ENCODE peak calls at places on chromosome 16, in seven cellular contexts. One of them, this sample, is unnamed.

GRCh38 chr16:67215690-67216089 is 11.2 kb upstream of the TMEM208 start:
- DNase-seq in CD8-positive, alpha-beta memory T cell: no peak
- DNase-seq in non-pigmented ciliary epithelial cell: no peak
- DNase-seq in breast epithelium: no peak
- DNase-seq in endothelial cell: no peak
- DNase-seq in mucosa of gallbladder: no peak
- DNase-seq in HTR-8/SVneo: no peak
- DNase-seq in this sample: no peak

GRCh38 chr16:75351183-75351582 is 82.1 kb downstream of the CFDP1 start:
- DNase-seq in CD8-positive, alpha-beta memory T cell: no peak
- DNase-seq in non-pigmented ciliary epithelial cell: peak; percentile 65
- DNase-seq in breast epithelium: no peak
- DNase-seq in endothelial cell: no peak
- DNase-seq in mucosa of gallbladder: no peak
- DNase-seq in HTR-8/SVneo: peak; percentile 80
- DNase-seq in this sample: peak; percentile 55

GRCh38 chr16:17416461-17417221 is 54.1 kb downstream of the XYLT1 start:
- DNase-seq in CD8-positive, alpha-beta memory T cell: peak; percentile 12
- DNase-seq in non-pigmented ciliary epithelial cell: no peak
- DNase-seq in breast epithelium: no peak
- DNase-seq in endothelial cell: no peak
- DNase-seq in mucosa of gallbladder: peak; percentile 31
- DNase-seq in HTR-8/SVneo: no peak
- DNase-seq in this sample: peak; percentile 31

GRCh38 chr16:1188781-1189189 is 35.9 kb downstream of the CACNA1H start:
- DNase-seq in CD8-positive, alpha-beta memory T cell: peak; percentile 35
- DNase-seq in non-pigmented ciliary epithelial cell: no peak
- DNase-seq in breast epithelium: peak; percentile 20
- DNase-seq in endothelial cell: peak; percentile 79
- DNase-seq in mucosa of gallbladder: no peak
- DNase-seq in HTR-8/SVneo: no peak
- DNase-seq in this sample: no peak

GRCh38 chr16:23640669-23640958 is 496 bp downstream of the PALB2 start:
- DNase-seq in CD8-positive, alpha-beta memory T cell: no peak
- DNase-seq in non-pigmented ciliary epithelial cell: no peak
- DNase-seq in breast epithelium: no peak
- DNase-seq in endothelial cell: no peak
- DNase-seq in mucosa of gallbladder: no peak
- DNase-seq in HTR-8/SVneo: peak; percentile 4
- DNase-seq in this sample: no peak

GRCh38 chr16:25855063-25855462 is 163.3 kb downstream of the HS3ST4 start:
- DNase-seq in CD8-positive, alpha-beta memory T cell: no peak
- DNase-seq in non-pigmented ciliary epithelial cell: no peak
- DNase-seq in breast epithelium: no peak
- DNase-seq in endothelial cell: no peak
- DNase-seq in mucosa of gallbladder: no peak
- DNase-seq in HTR-8/SVneo: no peak
- DNase-seq in this sample: no peak

GRCh38 chr16:84446086-84446485 is 58.4 kb downstream of the MEAK7 start:
- DNase-seq in CD8-positive, alpha-beta memory T cell: no peak
- DNase-seq in non-pigmented ciliary epithelial cell: no peak
- DNase-seq in breast epithelium: no peak
- DNase-seq in endothelial cell: no peak
- DNase-seq in mucosa of gallbladder: no peak
- DNase-seq in HTR-8/SVneo: no peak
- DNase-seq in this sample: no peak

GRCh38 chr16:86368261-86368660 is 142.1 kb upstream of the FOXF1 start:
- DNase-seq in CD8-positive, alpha-beta memory T cell: no peak
- DNase-seq in non-pigmented ciliary epithelial cell: no peak
- DNase-seq in breast epithelium: no peak
- DNase-seq in endothelial cell: no peak
- DNase-seq in mucosa of gallbladder: no peak
- DNase-seq in HTR-8/SVneo: no peak
- DNase-seq in this sample: no peak

GRCh38 chr16:1313721-1314120 is 4.3 kb downstream of the UBE2I start:
- DNase-seq in CD8-positive, alpha-beta memory T cell: no peak
- DNase-seq in non-pigmented ciliary epithelial cell: no peak
- DNase-seq in breast epithelium: no peak
- DNase-seq in endothelial cell: no peak
- DNase-seq in mucosa of gallbladder: no peak
- DNase-seq in HTR-8/SVneo: no peak
- DNase-seq in this sample: no peak

GRCh38 chr16:81116285-81116684 is 20.1 kb upstream of the GCSH start:
- DNase-seq in CD8-positive, alpha-beta memory T cell: no peak
- DNase-seq in non-pigmented ciliary epithelial cell: no peak
- DNase-seq in breast epithelium: no peak
- DNase-seq in endothelial cell: no peak
- DNase-seq in mucosa of gallbladder: no peak
- DNase-seq in HTR-8/SVneo: no peak
- DNase-seq in this sample: no peak

GRCh38 chr16:10897134-10897533 is 20.1 kb downstream of the CIITA start:
- DNase-seq in CD8-positive, alpha-beta memory T cell: no peak
- DNase-seq in non-pigmented ciliary epithelial cell: no peak
- DNase-seq in breast epithelium: no peak
- DNase-seq in endothelial cell: no peak
- DNase-seq in mucosa of gallbladder: no peak
- DNase-seq in HTR-8/SVneo: no peak
- DNase-seq in this sample: no peak

GRCh38 chr16:64339052-64339770 is 782.7 kb downstream of the CDH11 start:
- DNase-seq in CD8-positive, alpha-beta memory T cell: no peak
- DNase-seq in non-pigmented ciliary epithelial cell: no peak
- DNase-seq in breast epithelium: no peak
- DNase-seq in endothelial cell: no peak
- DNase-seq in mucosa of gallbladder: no peak
- DNase-seq in HTR-8/SVneo: no peak
- DNase-seq in this sample: peak; percentile 74

This sample was measured in GM04503.